ENCODE peak calls at places on chromosome 2, in five cellular contexts. C, N, I, J and B are unnamed samples.
A peak's percentile ranks its signal among the peaks of the same experiment; 100 is the strongest.

GRCh38 chr2:85957256-85957655 is 68.5 kb upstream of the ST3GAL5 start:
- DNase-seq in I (no peak), J (no peak), N (no peak), C (no peak), B (no peak)

GRCh38 chr2:191539068-191539467 is 138.9 kb upstream of the NABP1 start:
- DNase-seq in J (peak; percentile 45), N (peak; percentile 21), C (peak; percentile 40), I (no peak), B (no peak)

GRCh38 chr2:239825705-239825979 is 199.5 kb downstream of the NDUFA10 start:
- DNase-seq in N (no peak), I (peak; percentile 13), C (no peak), J (no peak), B (no peak)

GRCh38 chr2:27092696-27093429 is 6.3 kb downstream of the KHK start:
- DNase-seq in C (no peak), J (no peak), I (no peak), N (no peak), B (no peak)

GRCh38 chr2:134412639-134412999 is 158.7 kb downstream of the MGAT5 start:
- DNase-seq in J (no peak), N (no peak), I (no peak), C (no peak), B (no peak)

GRCh38 chr2:55611997-55612396 is 5.4 kb downstream of the PPP4R3B start:
- DNase-seq in I (no peak), N (no peak), J (no peak), C (no peak), B (no peak)

GRCh38 chr2:221675509-221675908 is 103.4 kb upstream of the EPHA4 start:
- DNase-seq in C (no peak), J (no peak), I (no peak), N (no peak), B (no peak)

GRCh38 chr2:8676191-8676914 is 5.5 kb upstream of the ID2 start:
- DNase-seq in C (peak; percentile 78), I (peak; percentile 61), J (no peak), N (peak; percentile 9), B (no peak)

GRCh38 chr2:144513388-144514100 is 6.4 kb downstream of the ZEB2 start:
- DNase-seq in J (peak; percentile 18), I (no peak), C (peak; percentile 81), N (no peak), B (no peak)

GRCh38 chr2:241701405-241702154 is at the start of gene ING5:
- DNase-seq in I (peak; percentile 93), C (peak; percentile 87), J (peak; percentile 98), N (peak; percentile 95), B (peak; percentile 98)
- H3K14ac ChIP-seq in I (peak within 1 kb of the TSS; percentile 78), C (peak within 1 kb of the TSS; percentile 82), J (peak within 1 kb of the TSS; percentile 82), N (peak within 1 kb of the TSS; percentile 82), B (no peak within 1 kb of the TSS)

GRCh38 chr2:47720559-47720958 is 62.4 kb upstream of the MSH6 start:
- DNase-seq in J (no peak), C (no peak), I (no peak), N (no peak), B (no peak)
- H3K14ac ChIP-seq in J (no peak overlapping the region), C (no peak overlapping the region), I (no peak overlapping the region), N (no peak overlapping the region), B (no peak overlapping the region)

GRCh38 chr2:238320648-238321281 is 447 bp downstream of the TRAF3IP1 start:
- DNase-seq in I (no peak), J (peak; percentile 40), N (no peak), C (peak; percentile 8), B (peak; percentile 64)
- H3K14ac ChIP-seq in I (no peak overlapping the region), J (peak overlapping the region; percentile 73), N (no peak overlapping the region), C (peak overlapping the region; percentile 14), B (no peak overlapping the region)

DNA sequence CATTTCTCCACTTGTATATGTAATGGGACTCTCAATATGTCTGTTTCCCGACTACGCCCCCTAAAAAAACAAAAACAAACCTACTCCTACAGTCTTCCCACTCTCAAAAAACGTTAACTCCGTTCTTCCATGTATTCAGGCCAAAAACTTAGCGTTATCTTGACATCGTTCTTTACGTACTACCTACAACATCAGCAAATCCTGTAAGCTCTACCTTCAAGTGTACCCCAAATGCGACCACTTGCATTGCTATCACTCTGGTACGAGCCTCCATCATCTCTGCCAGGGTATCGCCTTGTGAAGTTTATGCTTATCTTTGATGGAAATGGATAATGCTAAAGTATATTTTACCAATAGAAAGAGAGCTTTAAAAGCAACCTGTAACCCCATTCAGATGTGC is 479 bp downstream of the GPATCH11 start:
- DNase-seq in I (no peak), N (no peak), C (no peak), J (no peak), B (no peak)
- H3K14ac ChIP-seq in I (no peak overlapping the region), N (no peak overlapping the region), C (peak overlapping the region; percentile 85), J (no peak overlapping the region), B (no peak overlapping the region)

GRCh38 chr2:38344813-38345212 is 32.3 kb downstream of the ATL2 start:
- DNase-seq in I (no peak), J (no peak), N (no peak), C (no peak), B (no peak)

GRCh38 chr2:38345323-38346038 is 31.6 kb downstream of the ATL2 start:
- DNase-seq in J (no peak), N (no peak), I (no peak), C (no peak), B (no peak)

DNA sequence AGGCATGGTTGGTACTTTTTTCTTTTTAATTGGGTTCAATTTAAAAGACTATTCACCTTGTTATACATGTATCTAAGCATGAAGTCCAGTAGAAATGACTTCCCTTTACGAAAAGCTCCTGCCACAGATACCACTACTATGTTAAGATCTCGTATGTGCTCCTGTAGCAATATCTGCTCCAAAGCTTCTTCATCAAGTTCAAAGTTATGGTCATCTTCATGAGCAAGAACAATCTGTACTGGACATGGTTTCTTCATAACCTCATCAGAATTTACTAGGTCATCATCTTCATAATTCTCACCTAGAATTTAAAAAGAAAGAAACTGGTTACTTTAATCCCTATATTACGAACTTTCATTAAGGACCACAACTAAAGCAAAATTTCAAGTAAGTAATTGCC is 33.9 kb downstream of the ATL2 start:
- DNase-seq in J (no peak), I (no peak), C (no peak), N (no peak), B (no peak)
- H3K14ac ChIP-seq in J (no peak overlapping the region), I (no peak overlapping the region), C (no peak overlapping the region), N (no peak overlapping the region), B (no peak overlapping the region)